ENCODE peak calls at places on chromosomes 11 and 22, in ten cellular contexts. R is activated T-helper 1 cell treated with Interleukin-2 at 50 U/mL for 16 hours; Y is AG09319; J is CD8-positive, alpha-beta T cell; H is DMS153; G is Kasumi-1; A is Right ventricle myocardium superior; K is caudate nucleus; I is activated CD8-positive, alpha-beta memory T cell treated with anti-CD3 and anti-CD28 coated beads, Interleukin-2, amount 50 U/mL, for 48 hours; B is activated T-cell treated with anti-CD3 and anti-CD28 coated beads for 1 hour. E is an unnamed sample.
A peak's percentile ranks its signal among the peaks of the same experiment; 100 is the strongest.

GRCh38 chr11:85791326-85791990 is 19.5 kb downstream of the SYTL2 start:
- DNase-seq in I (no peak), J (no peak), B (no peak), A (no peak), Y (no peak), H (no peak), G (no peak), K (no peak), R (no peak), E (no peak)

GRCh38 chr22:25070870-25071465 is 118.5 kb downstream of the KIAA1671 start:
- DNase-seq in Y (no peak), G (no peak), K (no peak), J (no peak), I (no peak), B (no peak), A (no peak), R (no peak), H (no peak), E (no peak)

GRCh38 chr22:24134090-24134846 is 47.0 kb upstream of the SUSD2 start:
- DNase-seq in K (peak; percentile 50), H (no peak), G (peak; percentile 93), Y (no peak), B (peak; percentile 72), I (peak; percentile 80), J (peak; percentile 91), R (peak; percentile 34), A (peak; percentile 66), E (peak; percentile 73)

GRCh38 chr22:38352436-38352835 is 35.2 kb upstream of the CSNK1E start:
- DNase-seq in A (no peak), K (no peak), I (peak; percentile 48), G (no peak), Y (no peak), B (no peak), H (no peak), J (no peak), R (no peak), E (no peak)

GRCh38 chr22:50542416-50542927 is 3.2 kb upstream of the KLHDC7B start:
- DNase-seq in I (peak; percentile 77), G (no peak), H (no peak), K (no peak), A (no peak), J (no peak), Y (no peak), R (no peak), B (no peak), E (no peak)

GRCh38 chr11:65477271-65478029 is 21.4 kb upstream of the MALAT1 start:
- DNase-seq in H (peak; percentile 93), R (peak; percentile 88), K (peak; percentile 92), I (peak; percentile 96), G (peak; percentile 86), B (peak; percentile 86), J (peak; percentile 89), A (peak; percentile 99), Y (peak; percentile 85), E (peak; percentile 90)

GRCh38 chr22:23742505-23743264 is 8.2 kb downstream of the ZNF70 start:
- DNase-seq in H (no peak), Y (no peak), K (no peak), J (no peak), A (peak; percentile 70), B (no peak), R (no peak), G (no peak), I (no peak), E (no peak)

GRCh38 chr11:6734616-6735015 is 37.2 kb downstream of the OR2AG2 start:
- DNase-seq in J (no peak), R (no peak), H (no peak), K (no peak), I (no peak), B (no peak), A (no peak), G (no peak), Y (no peak), E (no peak)

GRCh38 chr11:118497831-118498230 is 29.4 kb upstream of the TTC36 start:
- DNase-seq in K (no peak), G (no peak), A (no peak), H (no peak), I (no peak), Y (peak; percentile 18), J (no peak), B (no peak), R (no peak), E (no peak)

GRCh38 chr11:32440920-32441319 is 5.6 kb upstream of the WT1 start:
- DNase-seq in G (no peak), H (no peak), B (no peak), J (no peak), R (no peak), A (no peak), Y (no peak), K (no peak), I (no peak), E (no peak)

GRCh38 chr11:119338946-119339580 is 1.6 kb downstream of the C1QTNF5 start:
- DNase-seq in G (no peak), J (no peak), I (peak; percentile 56), Y (no peak), H (no peak), B (no peak), K (no peak), A (no peak), R (no peak), E (no peak)

GRCh38 chr22:26656896-26657851 is at the start of gene MIAT:
- DNase-seq in J (peak; percentile 73), A (peak; percentile 46), I (peak; percentile 84), Y (no peak), R (peak; percentile 54), K (peak; percentile 41), G (no peak), B (peak; percentile 59), H (peak; percentile 37), E (peak; percentile 65)

GRCh38 chr11:9601041-9601875 is 27.8 kb downstream of the WEE1 start:
- DNase-seq in J (peak; percentile 37), Y (no peak), I (peak; percentile 75), B (peak; percentile 20), A (peak; percentile 48), R (peak; percentile 19), H (no peak), K (no peak), G (peak; percentile 95), E (peak; percentile 34)

GRCh38 chr22:32958021-32958420 is 100.2 kb downstream of the SYN3 start:
- DNase-seq in A (no peak), B (no peak), H (no peak), K (no peak), Y (no peak), J (no peak), R (no peak), G (no peak), I (no peak), E (no peak)

GRCh38 chr22:29370556-29370955 is 17.8 kb downstream of the AP1B1 start:
- DNase-seq in R (no peak), K (no peak), G (no peak), J (no peak), A (no peak), I (no peak), Y (no peak), B (no peak), H (no peak), E (no peak)

GRCh38 chr11:120710354-120711187 is 199.0 kb downstream of the GRIK4 start:
- DNase-seq in J (no peak), B (no peak), A (peak; percentile 61), H (no peak), K (peak; percentile 74), I (no peak), R (no peak), G (no peak), Y (peak; percentile 58), E (no peak)

GRCh38 chr11:22879615-22880014 is 19.3 kb upstream of the CCDC179 start:
- DNase-seq in R (no peak), H (no peak), Y (no peak), I (no peak), A (no peak), J (no peak), K (no peak), B (no peak), G (no peak), E (no peak)

GRCh38 chr11:116066777-116067176 is 562.6 kb upstream of the CADM1 start:
- DNase-seq in J (no peak), R (no peak), G (no peak), Y (no peak), B (no peak), A (no peak), K (no peak), I (no peak), H (no peak), E (no peak)

GRCh38 chr11:62144641-62145255 is 20.9 kb downstream of the INCENP start:
- DNase-seq in A (peak; percentile 37), Y (no peak), G (no peak), J (no peak), K (no peak), I (peak; percentile 33), B (no peak), R (no peak), H (no peak), E (no peak)

GRCh38 chr22:45738206-45738605 is 66.6 kb downstream of the ATXN10 start:
- DNase-seq in H (no peak), Y (no peak), J (no peak), A (no peak), G (no peak), R (no peak), B (no peak), K (no peak), I (no peak), E (no peak)

GRCh38 chr22:44358723-44359440 is 46.1 kb upstream of the SHISAL1 start:
- DNase-seq in J (no peak), H (no peak), Y (no peak), I (no peak), G (no peak), K (no peak), B (no peak), A (peak; percentile 35), R (no peak), E (no peak)

GRCh38 chr22:30062934-30063333 is 17.3 kb upstream of the HORMAD2 start:
- DNase-seq in G (no peak), H (no peak), I (no peak), K (no peak), J (no peak), B (no peak), A (no peak), Y (no peak), R (no peak), E (no peak)

GRCh38 chr22:42969348-42969975 is 45.5 kb downstream of the PACSIN2 start:
- DNase-seq in H (no peak), Y (peak; percentile 94), I (no peak), J (no peak), K (no peak), A (no peak), B (no peak), G (no peak), R (no peak), E (no peak)

GRCh38 chr11:7115775-7116174 is 27.0 kb downstream of the RBMXL2 start:
- DNase-seq in I (no peak), R (no peak), Y (no peak), G (no peak), J (no peak), K (no peak), B (no peak), A (no peak), H (no peak), E (no peak)

GRCh38 chr11:135069884-135070283 is 657.8 kb upstream of the B3GAT1 start:
- DNase-seq in K (no peak), R (no peak), Y (no peak), H (no peak), G (no peak), I (no peak), B (no peak), J (no peak), A (no peak), E (no peak)

GRCh38 chr11:117941163-117941707 is 12.0 kb upstream of the TMPRSS13 start:
- DNase-seq in B (no peak), Y (no peak), I (peak; percentile 51), G (no peak), J (no peak), A (no peak), R (no peak), K (no peak), H (no peak), E (no peak)

GRCh38 chr11:69711824-69712801 is 8.3 kb upstream of the FGF19 start:
- DNase-seq in J (no peak), G (peak; percentile 84), A (no peak), Y (no peak), K (no peak), B (no peak), I (no peak), H (no peak), R (no peak), E (peak; percentile 20)

GRCh38 chr22:32233091-32233490 is 22.1 kb downstream of the SLC5A4 start:
- DNase-seq in A (no peak), Y (no peak), J (no peak), H (no peak), R (no peak), G (no peak), K (no peak), I (no peak), B (no peak), E (no peak)

E was measured in CD4-positive, alpha-beta T cell.